ENCODE peak calls at places on chromosomes 3 and 15, in nine cellular contexts. E is HCT116, S is neural progenitor cell, A is OCI-LY7, O is hepatocyte, Z is GM23248, N is MM.1S, M is PC-3, I is GM23338. Q is an unnamed sample.

GRCh38 chr15:83352124-83352523 is 67.7 kb upstream of the BNC1 start:
- DNase-seq in E (no peak), S (no peak), A (no peak), O (no peak), Z (no peak), N (no peak), M (no peak), I (no peak), Q (no peak)

GRCh38 chr3:185988816-185989175 is 51.0 kb upstream of the TRA2B start:
- DNase-seq in E (no peak), S (no peak), A (peak), O (no peak), Z (peak), N (no peak), M (no peak), I (no peak), Q (no peak)

GRCh38 chr3:45497963-45498362 is 96.6 kb upstream of the LIMD1 start:
- DNase-seq in E (no peak), S (no peak), A (no peak), O (no peak), Z (no peak), N (no peak), M (no peak), I (no peak), Q (no peak)

GRCh38 chr3:123347691-123348264 is 101.1 kb downstream of the ADCY5 start:
- DNase-seq in E (no peak), S (no peak), A (no peak), O (no peak), Z (no peak), N (no peak), M (peak), I (peak), Q (no peak)

GRCh38 chr3:115921711-115922110 is 298.4 kb downstream of the GAP43 start:
- DNase-seq in E (no peak), S (no peak), A (no peak), O (no peak), Z (no peak), N (no peak), M (no peak), I (no peak), Q (no peak)

GRCh38 chr3:9507586-9508578 is 45.7 kb downstream of the LHFPL4 start:
- DNase-seq in E (no peak), S (no peak), A (no peak), O (no peak), Z (no peak), N (no peak), M (no peak), I (peak), Q (no peak)

GRCh38 chr3:178645503-178645902 is 109.3 kb downstream of the KCNMB2 start:
- DNase-seq in E (no peak), S (no peak), A (no peak), O (no peak), Z (no peak), N (no peak), M (no peak), I (no peak), Q (peak)

GRCh38 chr15:49645937-49646336 is 25.1 kb downstream of the DTWD1 start:
- DNase-seq in E (no peak), S (no peak), A (no peak), O (no peak), Z (peak), N (no peak), M (peak), I (no peak), Q (no peak)

GRCh38 chr3:126753191-126754160 is 49.4 kb downstream of the CHCHD6 start:
- DNase-seq in E (no peak), S (no peak), A (no peak), O (peak), Z (peak), N (no peak), M (no peak), I (no peak), Q (no peak)

GRCh38 chr3:144866504-144866903 is 894.9 kb downstream of the DIPK2A start:
- DNase-seq in E (no peak), S (no peak), A (no peak), O (no peak), Z (no peak), N (no peak), M (no peak), I (no peak), Q (no peak)

GRCh38 chr15:81182746-81183402 is 13.8 kb upstream of the IL16 start:
- DNase-seq in E (no peak), S (peak), A (no peak), O (no peak), Z (peak), N (no peak), M (no peak), I (peak), Q (no peak)

GRCh38 chr15:35912196-35912595 is 366.2 kb upstream of the DPH6 start:
- DNase-seq in E (no peak), S (no peak), A (no peak), O (peak), Z (peak), N (no peak), M (peak), I (peak), Q (peak)

DNA sequence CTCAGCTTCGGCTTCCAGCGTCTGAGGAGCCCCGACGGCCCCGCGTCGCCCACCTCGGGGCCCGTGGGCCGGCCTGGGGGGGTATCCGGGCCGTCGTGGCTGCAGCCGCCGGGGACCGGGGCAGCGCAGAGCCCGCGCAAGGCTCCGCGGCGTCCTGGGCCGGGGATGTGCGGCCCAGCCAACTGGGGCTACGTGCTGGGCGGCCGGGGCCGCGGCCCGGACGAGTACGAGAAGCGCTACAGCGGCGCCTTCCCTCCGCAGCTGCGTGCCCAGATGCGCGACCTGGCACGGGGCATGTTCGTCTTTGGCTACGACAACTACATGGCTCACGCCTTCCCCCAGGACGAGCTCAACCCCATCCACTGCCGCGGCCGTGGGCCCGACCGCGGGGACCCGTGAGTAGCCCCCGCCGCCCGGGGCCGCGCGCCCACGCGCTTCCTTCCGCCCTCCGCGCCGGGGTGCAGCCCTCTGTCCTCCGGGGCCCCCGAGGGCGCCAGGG is 462 bp downstream of the EDEM1 start:
- DNase-seq in E (no peak), S (peak), A (no peak), O (peak), Z (peak), N (peak), M (peak), I (peak), Q (peak)
- TF ChIP-seq EZH2phosphoT487 in E (no peak), S (no peak), A (no peak), O (no peak), Z (no peak), N (no peak), M (no peak), I (no peak), Q (no peak)

GRCh38 chr3:55649554-55649953 is 162.4 kb upstream of the WNT5A start:
- DNase-seq in E (no peak), S (no peak), A (no peak), O (no peak), Z (no peak), N (no peak), M (no peak), I (no peak), Q (no peak)
- TF ChIP-seq EZH2phosphoT487 in E (no peak), S (no peak), A (no peak), O (no peak), Z (no peak), N (no peak), M (no peak), I (no peak), Q (no peak)

GRCh38 chr3:6805236-6805635 is 55.7 kb upstream of the GRM7 start:
- DNase-seq in E (no peak), S (no peak), A (no peak), O (no peak), Z (no peak), N (no peak), M (peak), I (no peak), Q (no peak)

GRCh38 chr3:6803652-6804051 is 57.3 kb upstream of the GRM7 start:
- DNase-seq in E (no peak), S (no peak), A (no peak), O (no peak), Z (no peak), N (no peak), M (no peak), I (no peak), Q (no peak)

GRCh38 chr3:6799264-6799915 is 61.5 kb upstream of the GRM7 start:
- DNase-seq in E (peak), S (peak), A (peak), O (peak), Z (peak), N (peak), M (peak), I (peak), Q (peak)
- TF ChIP-seq EZH2phosphoT487 in E (no peak), S (no peak), A (no peak), O (no peak), Z (no peak), N (no peak), M (no peak), I (no peak), Q (no peak)

GRCh38 chr3:177475266-177475665 is 278.0 kb upstream of the TBL1XR1 start:
- DNase-seq in E (no peak), S (no peak), A (no peak), O (peak), Z (no peak), N (no peak), M (no peak), I (no peak), Q (no peak)
- TF ChIP-seq EZH2phosphoT487 in E (no peak), S (no peak), A (no peak), O (no peak), Z (no peak), N (no peak), M (no peak), I (no peak), Q (no peak)

GRCh38 chr3:196772102-196772501 is 32.4 kb downstream of the PAK2 start:
- DNase-seq in E (no peak), S (no peak), A (peak), O (no peak), Z (no peak), N (no peak), M (no peak), I (no peak), Q (no peak)

GRCh38 chr3:196772897-196773296 is 33.2 kb downstream of the PAK2 start:
- DNase-seq in E (no peak), S (no peak), A (no peak), O (no peak), Z (no peak), N (no peak), M (no peak), I (no peak), Q (no peak)

GRCh38 chr3:196774845-196775422 is 35.3 kb downstream of the PAK2 start:
- DNase-seq in E (no peak), S (no peak), A (no peak), O (no peak), Z (peak), N (no peak), M (no peak), I (no peak), Q (no peak)

GRCh38 chr3:196775938-196776337 is 36.3 kb downstream of the PAK2 start:
- DNase-seq in E (no peak), S (no peak), A (no peak), O (no peak), Z (no peak), N (no peak), M (no peak), I (no peak), Q (no peak)

DNA sequence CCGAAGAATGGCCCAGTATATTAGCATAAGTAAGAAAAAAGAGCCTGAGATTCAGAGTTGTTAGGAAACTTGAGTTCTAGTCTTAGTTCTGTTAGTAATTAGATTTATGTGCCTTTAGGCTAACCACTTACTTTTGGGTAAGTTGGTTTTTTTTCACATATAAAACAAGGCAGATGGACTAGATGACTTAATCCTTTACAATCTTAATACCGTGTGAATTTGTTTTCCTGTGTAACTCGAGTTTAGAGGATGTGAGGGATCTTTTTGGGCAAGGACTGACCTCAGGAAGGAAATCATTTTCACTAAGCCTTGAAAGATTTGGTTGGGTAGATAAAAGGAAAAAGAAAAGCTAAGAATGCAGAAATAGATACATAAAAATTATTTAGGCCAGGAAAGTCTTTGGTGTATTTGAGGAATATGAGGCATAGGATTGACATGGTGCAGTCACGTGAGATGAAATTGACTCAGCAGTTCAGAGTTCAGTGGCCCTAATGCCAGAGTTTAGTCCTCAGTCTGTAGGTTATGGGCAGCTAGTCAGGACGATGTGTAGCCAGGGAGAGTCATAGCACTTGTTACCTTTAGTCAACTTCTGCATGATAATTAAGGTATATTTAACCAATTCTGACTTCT is 34.6 kb downstream of the PAK2 start:
- DNase-seq in E (no peak), S (no peak), A (no peak), O (peak), Z (peak), N (no peak), M (no peak), I (no peak), Q (no peak)
- TF ChIP-seq EZH2phosphoT487 in E (no peak), S (no peak), A (no peak), O (no peak), Z (no peak), N (no peak), M (no peak), I (no peak), Q (no peak)